ENCODE peak calls at places on chromosomes 12 and 14, in eight cellular contexts. J is dorsolateral prefrontal cortex, Y is WTC11, C is AG04449, X is left ventricle myocardium inferior, B is astrocyte of the spinal cord, P is adrenal gland, S is hepatocyte. H is an unnamed sample.

GRCh38 chr14:42192659-42193425 is 586.2 kb downstream of the LRFN5 start:
- DNase-seq in P (no peak), X (no peak), Y (no peak), C (peak; percentile 91), B (peak; percentile 94), S (peak; percentile 73), J (no peak), H (no peak)

GRCh38 chr12:97778111-97778510 is 315.5 kb downstream of the RMST start:
- DNase-seq in J (no peak), Y (no peak), C (no peak), X (no peak), B (no peak), P (no peak), S (no peak), H (no peak)

GRCh38 chr12:52766351-52767019 is 10.7 kb downstream of the KRT76 start:
- DNase-seq in X (no peak), S (no peak), P (no peak), J (no peak), C (no peak), B (no peak), Y (no peak), H (no peak)

GRCh38 chr14:35704793-35705493 is 104.2 kb downstream of the RALGAPA1 start:
- DNase-seq in X (no peak), C (no peak), J (no peak), Y (no peak), S (no peak), B (no peak), P (no peak), H (no peak)

GRCh38 chr14:80658155-80658554 is 283.4 kb downstream of the CEP128 start:
- DNase-seq in X (no peak), Y (no peak), S (no peak), J (no peak), B (no peak), C (no peak), P (no peak), H (no peak)

GRCh38 chr12:52540531-52540930 is 12.4 kb downstream of the KRT71 start:
- DNase-seq in Y (no peak), P (no peak), C (no peak), S (no peak), X (no peak), B (no peak), J (no peak), H (no peak)

GRCh38 chr12:31323466-31324115 is 2.4 kb downstream of the SINHCAF start:
- DNase-seq in Y (peak; percentile 29), C (no peak), J (no peak), B (peak; percentile 35), S (no peak), X (peak; percentile 22), P (peak; percentile 62), H (peak; percentile 45)

GRCh38 chr14:21258194-21258888 is 10.9 kb downstream of the HNRNPC start:
- DNase-seq in Y (no peak), X (no peak), B (no peak), J (no peak), P (no peak), C (no peak), S (no peak), H (no peak)

GRCh38 chr12:71610036-71610795 is 53.4 kb downstream of the ZFC3H1 start:
- DNase-seq in Y (no peak), S (no peak), P (no peak), C (no peak), B (no peak), J (no peak), X (no peak), H (no peak)

GRCh38 chr14:33792387-33793368 is 158.2 kb downstream of the EGLN3 start:
- DNase-seq in C (peak; percentile 19), Y (peak; percentile 88), B (peak; percentile 84), P (peak; percentile 90), X (peak; percentile 81), S (peak; percentile 90), J (peak; percentile 88), H (peak; percentile 74)

GRCh38 chr14:67270354-67270753 is 29.1 kb downstream of the PALS1 start:
- DNase-seq in X (no peak), C (no peak), S (no peak), J (no peak), P (no peak), Y (no peak), B (peak; percentile 12), H (no peak)

GRCh38 chr12:11568155-11568761 is 81.2 kb upstream of the ETV6 start:
- DNase-seq in C (no peak), S (no peak), Y (no peak), J (no peak), B (no peak), X (no peak), P (no peak), H (no peak)

GRCh38 chr14:73142216-73142615 is 5.9 kb downstream of the PSEN1 start:
- DNase-seq in Y (no peak), S (no peak), P (no peak), X (no peak), J (no peak), C (no peak), B (no peak), H (no peak)

GRCh38 chr12:108214486-108214885 is 85.4 kb downstream of the WSCD2 start:
- DNase-seq in S (peak; percentile 66), P (no peak), C (no peak), J (no peak), Y (peak; percentile 76), B (peak; percentile 9), X (peak; percentile 24), H (no peak)

GRCh38 chr12:29455087-29455486 is 42.4 kb downstream of the OVCH1 start:
- DNase-seq in P (no peak), J (peak; percentile 44), B (no peak), C (no peak), X (no peak), S (no peak), Y (no peak), H (no peak)

GRCh38 chr14:94113490-94113889 is 3.0 kb downstream of the IFI27 start:
- DNase-seq in B (peak; percentile 42), C (no peak), J (no peak), X (peak; percentile 63), P (peak; percentile 95), Y (no peak), S (no peak), H (no peak)

GRCh38 chr14:106610691-106611090 is 1084.3 kb downstream of the TMEM121 start:
- DNase-seq in B (no peak), P (no peak), Y (no peak), X (no peak), J (no peak), S (no peak), C (no peak), H (no peak)
- TF ChIP-seq CTCF in B (no peak), P (no peak), Y (no peak), X (no peak), J (no peak), S (no peak), C (no peak), H (no peak)

DNA sequence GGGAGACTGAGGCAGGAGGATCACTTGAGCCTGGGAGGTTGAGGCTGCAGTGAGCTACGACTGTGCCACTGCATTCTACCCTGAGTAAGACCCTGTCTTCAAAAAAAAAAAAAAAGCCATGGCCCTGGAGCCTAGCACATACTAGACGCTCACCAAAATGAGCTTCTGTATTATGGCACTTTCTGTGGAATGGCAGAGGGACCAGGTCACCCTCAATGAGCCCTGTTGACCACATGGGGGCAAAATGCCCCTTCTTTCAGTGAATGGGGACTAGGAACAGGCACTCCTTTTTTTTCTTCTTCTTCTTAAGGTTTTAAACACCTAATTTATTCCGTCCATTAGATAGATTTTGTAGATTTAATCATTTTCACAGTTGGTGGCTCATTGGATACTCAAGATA is 50.5 kb downstream of the FAM222A start:
- DNase-seq in S (no peak), C (no peak), Y (no peak), J (no peak), P (peak; percentile 47), X (no peak), B (no peak), H (no peak)
- TF ChIP-seq CTCF in S (no peak), C (no peak), Y (peak; percentile 11), J (no peak), P (peak; percentile 6), X (no peak), B (no peak), H (no peak)

DNA sequence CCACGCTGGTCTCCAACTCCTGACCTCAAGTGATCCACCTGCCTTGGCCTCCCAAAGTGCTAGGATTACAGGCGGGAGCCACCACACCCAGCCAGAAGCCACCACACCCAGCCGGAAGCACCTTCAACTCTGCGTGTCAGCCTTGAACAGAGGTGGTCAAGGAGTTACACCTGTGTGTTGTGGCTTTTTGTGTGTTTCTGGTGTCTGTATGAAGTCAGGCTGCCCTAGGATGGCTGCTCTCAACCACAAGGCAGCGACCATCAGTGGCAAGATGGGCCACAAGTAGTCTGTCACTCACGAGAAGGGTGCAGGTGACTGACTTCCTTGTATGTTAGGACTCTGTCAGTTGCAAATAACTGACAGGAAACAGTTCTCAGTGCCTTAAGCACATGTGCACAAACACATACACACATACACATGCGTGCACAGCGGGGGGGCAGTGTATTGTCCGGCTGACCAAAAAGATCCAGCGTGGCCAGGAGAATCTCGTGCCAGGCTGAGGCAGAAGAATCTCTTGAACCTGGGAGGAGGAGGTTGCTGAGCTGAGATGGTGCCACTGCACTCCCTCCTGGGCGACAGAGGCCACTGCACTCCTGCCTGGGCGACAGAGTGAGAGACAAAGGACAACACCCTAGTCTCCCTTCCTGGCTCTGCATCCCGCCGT is 13.5 kb downstream of the P2RX4 start:
- DNase-seq in B (no peak), C (no peak), P (no peak), S (no peak), Y (no peak), X (no peak), J (no peak), H (no peak)
- TF ChIP-seq CTCF in B (peak; percentile 29), C (peak; percentile 25), P (peak; percentile 7), S (peak; percentile 20), Y (no peak), X (no peak), J (no peak), H (no peak)

GRCh38 chr14:75459791-75460190 is 32.0 kb downstream of the JDP2 start:
- DNase-seq in S (no peak), C (no peak), Y (no peak), B (no peak), J (no peak), X (no peak), P (no peak), H (no peak)
- TF ChIP-seq CTCF in S (no peak), C (no peak), Y (no peak), B (no peak), J (no peak), X (no peak), P (no peak), H (no peak)

DNA sequence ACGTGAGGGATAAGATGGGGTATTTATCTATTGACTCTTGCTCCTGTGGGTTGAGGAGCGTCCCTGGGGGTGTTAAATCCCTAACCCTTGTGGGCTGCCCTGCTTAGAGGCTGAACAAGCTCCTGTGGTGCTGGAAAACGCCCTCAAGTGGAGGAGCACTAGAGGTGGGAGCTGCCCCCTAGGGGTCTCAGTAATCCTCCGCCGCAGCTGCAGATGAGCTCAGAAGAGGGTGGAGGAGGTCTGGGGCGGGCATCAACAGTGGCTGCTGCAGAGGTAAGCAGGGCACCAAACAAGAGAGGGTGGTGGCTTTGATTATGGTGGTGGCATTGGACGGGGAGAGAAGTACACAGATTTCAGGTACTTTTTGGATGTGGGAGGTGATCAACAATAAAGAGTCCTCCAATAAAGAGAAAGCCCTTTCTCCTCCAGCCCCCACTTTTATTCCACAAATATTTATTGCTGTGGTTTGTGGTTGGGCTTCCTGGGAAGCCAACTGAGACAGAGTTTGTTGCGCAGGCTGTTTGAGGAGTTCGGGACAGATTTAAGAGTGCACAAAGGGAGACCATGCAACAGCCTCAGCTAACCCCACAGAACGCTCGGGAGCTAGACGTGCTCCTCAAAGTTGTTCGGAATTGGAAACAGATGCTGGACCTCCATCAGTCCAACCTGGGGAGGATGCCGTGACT is 179.9 kb downstream of the ADCK1 start:
- DNase-seq in C (no peak), J (no peak), P (no peak), S (no peak), B (peak; percentile 50), Y (peak; percentile 62), X (no peak), H (no peak)
- TF ChIP-seq CTCF in C (no peak), J (peak; percentile 39), P (no peak), S (no peak), B (no peak), Y (peak; percentile 15), X (no peak), H (no peak)

H was measured in thyroid gland.